ENCODE peak calls at places on chromosomes 3 and 15, in seven cellular contexts. W is cardiac muscle cell, T is GM23338, F is Panc1, K is heart right ventricle, A is neural progenitor cell, Z is psoas muscle. Q is an unnamed sample. For H3K4me1, the result is how much of the 10 kb centered on the place peaks cover.

GRCh38 chr3:20054549-20054987 is 14.3 kb downstream of the KAT2B start:
- DNase-seq in W (peak), T (no peak), F (peak), K (peak), A (no peak), Z (peak), Q (peak)

GRCh38 chr3:15460891-15461524 is 33.6 kb downstream of the EAF1 start:
- DNase-seq in W (no peak), T (no peak), F (no peak), K (no peak), A (no peak), Z (no peak), Q (no peak)

GRCh38 chr3:86869536-86869935 is 121.4 kb downstream of the VGLL3 start:
- DNase-seq in W (no peak), T (no peak), F (no peak), K (no peak), A (no peak), Z (no peak), Q (no peak)

GRCh38 chr3:17894434-17895060 is 152.1 kb upstream of the TBC1D5 start:
- DNase-seq in W (peak), T (peak), F (peak), K (no peak), A (peak), Z (no peak), Q (peak)

GRCh38 chr3:42708611-42709151 is 6.1 kb upstream of the HHATL start:
- DNase-seq in W (no peak), T (no peak), F (no peak), K (no peak), A (no peak), Z (no peak), Q (no peak)

GRCh38 chr15:33757505-33758211 is 210.6 kb upstream of the CHRM5 start:
- DNase-seq in W (no peak), T (no peak), F (no peak), K (no peak), A (no peak), Z (no peak), Q (no peak)

GRCh38 chr3:180934638-180935037 is 22.2 kb downstream of the FXR1 start:
- DNase-seq in W (no peak), T (no peak), F (no peak), K (no peak), A (no peak), Z (no peak), Q (no peak)

GRCh38 chr3:194082596-194083220 is 53.2 kb upstream of the HES1 start:
- DNase-seq in W (peak), T (no peak), F (no peak), K (peak), A (no peak), Z (peak), Q (no peak)

GRCh38 chr3:147113293-147114045 is 292.9 kb downstream of the ZIC4 start:
- DNase-seq in W (peak), T (no peak), F (no peak), K (no peak), A (no peak), Z (no peak), Q (no peak)

GRCh38 chr3:23249961-23250360 is 46.8 kb downstream of the UBE2E2 start:
- DNase-seq in W (no peak), T (no peak), F (no peak), K (no peak), A (no peak), Z (no peak), Q (no peak)

GRCh38 chr3:135851201-135852061 is 114.1 kb upstream of the PPP2R3A start:
- DNase-seq in W (no peak), T (no peak), F (no peak), K (no peak), A (no peak), Z (no peak), Q (no peak)

GRCh38 chr3:184645304-184645703 is 66.6 kb downstream of the MAGEF1 start:
- DNase-seq in W (peak), T (no peak), F (no peak), K (no peak), A (no peak), Z (no peak), Q (peak)

GRCh38 chr3:79032686-79033318 is 735.0 kb downstream of the ROBO1 start:
- DNase-seq in W (peak), T (peak), F (no peak), K (peak), A (peak), Z (no peak), Q (no peak)

GRCh38 chr3:129003578-129004112 is 2.5 kb downstream of the EFCC1 start:
- DNase-seq in W (no peak), T (peak), F (no peak), K (no peak), A (peak), Z (no peak), Q (peak)

GRCh38 chr3:197417896-197418618 is 119.6 kb upstream of the DLG1 start:
- DNase-seq in W (no peak), T (peak), F (no peak), K (no peak), A (peak), Z (no peak), Q (no peak)

GRCh38 chr15:96326551-96327154 is 3.8 kb upstream of the NR2F2 start:
- DNase-seq in W (peak), T (peak), F (no peak), K (no peak), A (peak), Z (peak), Q (peak)

GRCh38 chr15:84104853-84105252 is 130.7 kb upstream of the GOLGA6L4 start:
- DNase-seq in W (no peak), T (no peak), F (no peak), K (no peak), A (no peak), Z (no peak), Q (no peak)

GRCh38 chr3:188527389-188527788 is 373.4 kb downstream of the LPP start:
- DNase-seq in W (no peak), T (no peak), F (no peak), K (no peak), A (no peak), Z (no peak), Q (no peak)

GRCh38 chr3:17057316-17057715 is 172.6 kb downstream of the PLCL2 start:
- DNase-seq in W (no peak), T (no peak), F (no peak), K (no peak), A (no peak), Z (no peak), Q (no peak)

GRCh38 chr3:37909067-37909911 is 47.6 kb downstream of the CTDSPL start:
- DNase-seq in W (peak), T (no peak), F (no peak), K (no peak), A (no peak), Z (no peak), Q (no peak)

GRCh38 chr3:41848745-41849574 is 112.9 kb downstream of the ULK4 start:
- DNase-seq in W (no peak), T (no peak), F (no peak), K (no peak), A (no peak), Z (no peak), Q (no peak)

GRCh38 chr15:98614681-98615080 is 33.7 kb upstream of the IGF1R start:
- DNase-seq in W (no peak), T (no peak), F (no peak), K (no peak), A (peak), Z (no peak), Q (no peak)

GRCh38 chr15:59549826-59550225 is 61.8 kb upstream of the GCNT3 start:
- DNase-seq in W (no peak), T (peak), F (no peak), K (no peak), A (no peak), Z (no peak), Q (no peak)

GRCh38 chr3:196941846-196942225 is 492 bp downstream of the NCBP2 start:
- DNase-seq in W (peak), T (peak), F (no peak), K (peak), A (peak), Z (no peak), Q (peak)

GRCh38 chr3:117059054-117059989 is 349.7 kb downstream of the TUSC7 start:
- DNase-seq in W (peak), T (peak), F (no peak), K (no peak), A (peak), Z (no peak), Q (no peak)

GRCh38 chr3:126264381-126264780 is 84.0 kb upstream of the ALDH1L1 start:
- DNase-seq in W (no peak), T (no peak), F (no peak), K (no peak), A (no peak), Z (peak), Q (no peak)
- H3K4me1 ChIP-seq in W (under half), T (under half), F (under half), K (under half), A (under half), Z (under half), Q (under half)

GRCh38 chr15:57922780-57923179 is 142.7 kb downstream of the ALDH1A2 start:
- DNase-seq in W (peak), T (no peak), F (no peak), K (peak), A (no peak), Z (peak), Q (peak)
- H3K4me3 ChIP-seq in W (no peak), T (no peak), F (no peak), K (no peak), A (no peak), Z (no peak), Q (no peak)

GRCh38 chr3:182392182-182392917 is 401.0 kb upstream of the ATP11B start:
- DNase-seq in W (no peak), T (peak), F (no peak), K (no peak), A (no peak), Z (no peak), Q (no peak)
- TF ChIP-seq CTCF in W (no peak), T (peak), F (no peak), K (no peak), A (peak), Z (no peak), Q (no peak)

DNA sequence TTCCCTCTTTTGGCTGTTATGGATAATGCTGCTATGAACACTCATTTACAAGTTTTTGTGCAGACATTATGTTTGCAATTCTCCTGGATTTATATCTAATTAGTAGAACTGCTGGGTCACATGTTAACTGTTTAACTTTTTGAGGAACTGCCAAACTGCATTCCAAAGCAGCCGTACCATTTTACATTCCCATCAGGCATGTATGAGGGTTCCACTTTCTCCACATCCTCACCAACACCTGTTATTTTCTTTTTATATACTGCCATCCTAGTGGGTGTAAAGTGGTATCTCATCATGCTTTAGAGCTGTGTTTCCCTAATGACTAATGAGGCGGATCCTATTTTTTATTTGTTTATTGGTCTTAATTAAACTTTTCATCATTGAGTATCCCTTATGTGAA is 9.2 kb downstream of the KPNA4 start:
- DNase-seq in W (no peak), T (no peak), F (no peak), K (no peak), A (no peak), Z (no peak), Q (no peak)
- H3K4me1 ChIP-seq in W (under half), T (under half), F (under half), K (under half), A (under half), Z (half or more), Q (under half)

DNA sequence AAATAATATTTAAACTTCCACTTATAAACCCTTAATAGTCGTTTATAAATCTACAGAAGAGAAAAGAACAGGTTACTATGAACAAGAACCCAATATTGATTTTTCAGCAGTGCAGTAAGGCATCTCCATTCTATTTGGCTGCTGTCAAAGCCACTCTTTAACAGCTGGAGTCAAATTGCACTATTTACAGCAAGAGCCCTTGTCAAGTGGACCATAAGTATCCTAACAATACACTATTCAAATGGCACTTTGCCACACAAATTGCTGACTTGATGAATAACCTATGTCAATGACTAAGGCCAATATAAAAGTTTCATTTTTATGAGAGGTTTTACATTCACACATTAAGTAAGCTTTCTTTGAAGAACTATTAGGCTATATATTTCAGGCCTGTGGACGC is 100.6 kb downstream of the WDR72 start:
- DNase-seq in W (no peak), T (no peak), F (no peak), K (no peak), A (peak), Z (no peak), Q (no peak)
- H3K4me3 ChIP-seq in W (no peak), T (no peak), F (no peak), K (no peak), A (no peak), Z (no peak), Q (no peak)

DNA sequence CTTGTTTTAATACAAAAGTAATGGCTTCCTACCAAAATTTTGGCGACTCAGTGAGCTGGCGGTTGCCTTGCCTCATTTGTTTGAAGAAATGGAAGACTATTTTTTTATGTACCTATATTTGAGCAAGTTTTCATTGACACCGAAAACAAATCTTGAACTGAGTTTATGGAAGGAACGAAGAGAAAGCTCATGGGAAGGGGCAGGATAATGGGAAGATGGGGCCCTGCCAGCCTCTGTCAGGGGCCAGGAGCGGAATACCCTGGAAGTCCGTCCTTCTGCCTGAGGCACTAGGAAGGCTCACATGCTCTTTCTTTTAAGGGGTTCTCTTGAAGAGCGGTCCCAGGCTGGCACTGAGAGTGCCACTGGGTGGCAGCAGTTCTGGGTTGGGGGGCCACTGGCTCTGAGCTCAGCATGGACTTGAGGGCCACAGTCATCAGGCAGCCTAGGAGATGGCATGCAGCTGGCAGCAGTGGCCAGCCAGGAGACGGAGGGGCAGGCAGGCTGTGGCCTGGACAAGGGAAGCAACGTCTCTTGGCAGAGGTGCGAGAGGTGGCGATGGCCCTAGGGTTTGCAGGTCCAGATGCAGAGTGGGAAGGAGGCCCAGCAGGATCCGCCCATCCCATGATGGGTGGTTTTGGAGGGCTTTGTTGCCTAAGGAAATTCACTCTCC is 41.6 kb downstream of the ISG20 start:
- DNase-seq in W (no peak), T (no peak), F (no peak), K (no peak), A (no peak), Z (no peak), Q (no peak)
- TF ChIP-seq CTCF in W (no peak), T (peak), F (no peak), K (no peak), A (no peak), Z (no peak), Q (no peak)

DNA sequence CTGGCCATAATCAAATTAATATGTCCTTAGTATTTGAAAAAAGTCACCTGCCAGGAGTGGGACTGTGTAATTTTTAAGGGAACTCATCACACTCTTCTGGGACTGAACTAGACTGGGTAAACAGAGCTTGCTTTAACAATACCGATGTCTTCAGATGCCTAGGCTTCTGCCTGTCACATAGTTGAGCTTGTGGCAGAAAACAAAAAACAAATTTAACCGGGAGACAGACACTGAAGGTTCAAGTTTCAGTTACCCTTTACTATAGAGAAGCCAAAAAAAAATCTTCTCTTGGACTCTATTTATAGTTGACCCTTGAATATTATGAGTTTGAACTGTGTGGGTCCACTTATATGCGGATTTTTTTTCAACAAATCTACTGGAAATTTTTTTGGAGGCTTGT is 10.8 kb downstream of the PPP1R2 start:
- DNase-seq in W (no peak), T (no peak), F (no peak), K (no peak), A (no peak), Z (no peak), Q (no peak)
- H3K4me1 ChIP-seq in W (under half), T (under half), F (under half), K (under half), A (under half), Z (half or more), Q (under half)

GRCh38 chr15:94722025-94722636 is 490.8 kb downstream of the MCTP2 start:
- DNase-seq in W (no peak), T (peak), F (no peak), K (no peak), A (peak), Z (no peak), Q (no peak)

GRCh38 chr15:94723801-94724200 is 492.4 kb downstream of the MCTP2 start:
- DNase-seq in W (no peak), T (no peak), F (no peak), K (no peak), A (no peak), Z (no peak), Q (no peak)
- H3K4me3 ChIP-seq in W (no peak), T (no peak), F (no peak), K (no peak), A (no peak), Z (no peak), Q (no peak)

Q was measured in colonic mucosa.